ENCODE peak calls at places on chromosomes 4 and X, in four cellular contexts. C, S, R and Y are unnamed samples.

GRCh38 chr4:151227731-151228130 is 49.2 kb upstream of the PRSS48 start:
- DNase-seq in S (no peak), C (no peak), R (no peak), Y (no peak)

GRCh38 chr4:141891260-141892120 is 255.1 kb downstream of the IL15 start:
- DNase-seq in S (no peak), C (no peak), R (no peak), Y (no peak)

GRCh38 chr4:97548943-97549583 is 594.2 kb downstream of the STPG2 start:
- DNase-seq in C (no peak), S (no peak), R (no peak), Y (no peak)

GRCh38 chrX:96081891-96082290 is 602.8 kb upstream of the DIAPH2 start:
- DNase-seq in R (no peak), C (no peak), S (no peak), Y (no peak)

GRCh38 chr4:106210021-106210420 is 106.0 kb downstream of the TBCK start:
- DNase-seq in S (no peak), R (no peak), C (no peak), Y (no peak)

GRCh38 chr4:68110441-68110840 is 19.2 kb downstream of the TMPRSS11F start:
- DNase-seq in S (no peak), C (no peak), R (no peak), Y (no peak)

GRCh38 chr4:154004859-154005520 is 216.1 kb upstream of the SFRP2 start:
- DNase-seq in S (no peak), R (no peak), C (no peak), Y (no peak)

GRCh38 chr4:144174401-144175067 is 34.0 kb upstream of the GYPA start:
- DNase-seq in C (no peak), S (peak; percentile 60), R (peak; percentile 16), Y (peak; percentile 1)

GRCh38 chr4:10958226-10958856 is 273.8 kb upstream of the CLNK start:
- DNase-seq in S (no peak), R (no peak), C (no peak), Y (no peak)

GRCh38 chr4:55706526-55706925 is 70.4 kb upstream of the NMU start:
- DNase-seq in R (no peak), C (no peak), S (no peak), Y (no peak)

GRCh38 chr4:2083826-2084160 is 24.7 kb downstream of the NAT8L start:
- DNase-seq in S (no peak), C (peak; percentile 31), R (no peak), Y (no peak)

GRCh38 chr4:77471821-77472495 is 133.7 kb upstream of the CXCL13 start:
- DNase-seq in R (no peak), C (no peak), S (no peak), Y (no peak)

GRCh38 chr4:77473509-77473908 is 132.1 kb upstream of the CXCL13 start:
- DNase-seq in S (peak; percentile 32), R (no peak), C (no peak), Y (no peak)
- TF ChIP-seq JUND in S (no peak), R (no peak), C (no peak), Y (no peak)

GRCh38 chrX:2360731-2361130 is 140.0 kb downstream of the DHRSX start:
- DNase-seq in S (peak; percentile 62), R (no peak), C (no peak), Y (no peak)
- TF ChIP-seq JUND in S (no peak), R (no peak), C (no peak), Y (no peak)

DNA sequence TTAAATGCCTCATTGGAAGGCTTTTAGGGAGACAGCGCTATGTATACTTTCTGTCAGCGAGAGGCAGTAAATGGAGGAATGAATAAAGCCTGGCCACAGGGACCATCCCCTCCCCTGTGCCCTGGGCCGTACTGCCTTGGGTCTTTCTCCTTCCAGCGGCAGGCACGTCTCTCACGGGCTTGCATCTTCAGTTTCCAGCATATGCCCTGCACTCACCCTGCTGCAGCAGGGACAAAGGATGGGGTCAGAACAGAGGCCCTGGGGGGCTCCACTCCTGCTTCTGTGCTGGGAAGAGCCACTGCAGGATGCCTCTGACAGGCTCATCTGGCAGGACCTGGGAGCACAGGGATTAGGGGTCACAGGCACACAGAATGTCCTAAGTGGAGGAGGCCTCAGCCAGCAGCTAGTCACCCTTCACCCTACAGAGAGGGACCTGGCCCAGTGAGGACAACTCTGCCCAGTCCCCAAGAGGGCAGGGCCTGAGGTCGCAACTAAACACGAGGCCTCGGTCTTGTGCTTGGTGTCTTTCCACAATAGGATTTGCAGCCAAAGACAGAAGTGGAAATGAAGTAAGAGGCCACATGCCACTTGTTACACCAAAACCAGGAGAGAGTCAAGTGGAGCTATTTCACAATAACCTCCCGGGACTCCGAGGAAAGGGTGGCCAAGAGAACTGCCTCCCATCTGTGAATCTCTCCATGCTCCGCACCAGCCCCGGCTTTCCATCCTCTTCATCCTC is 150.8 kb downstream of the AFAP1 start:
- DNase-seq in C (no peak), R (no peak), S (no peak), Y (no peak)
- TF ChIP-seq JUND in C (no peak), R (no peak), S (no peak), Y (no peak)

DNA sequence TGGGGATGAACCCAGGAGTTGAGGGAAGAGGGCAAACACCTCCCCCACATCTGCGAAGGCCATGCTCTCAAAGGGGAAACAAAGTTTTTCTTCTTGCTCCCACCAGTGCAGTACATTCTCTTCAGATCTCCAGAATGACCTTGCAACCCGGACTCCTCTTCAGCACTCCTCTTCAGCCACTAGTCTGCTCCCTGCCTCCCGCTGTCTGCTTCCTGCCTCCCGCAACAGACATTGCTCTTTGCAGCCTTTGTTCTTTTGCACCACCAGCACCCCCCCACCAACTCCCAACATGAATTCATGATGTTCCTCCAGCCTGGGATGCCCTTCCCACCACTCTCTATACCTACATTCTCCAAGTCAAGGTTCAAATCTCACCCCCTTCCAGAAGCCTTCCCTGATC is 32.1 kb downstream of the UTP14A start:
- DNase-seq in S (no peak), C (no peak), R (no peak), Y (no peak)
- TF ChIP-seq JUND in S (no peak), C (no peak), R (no peak), Y (no peak)

GRCh38 chrX:20729421-20729820 is 462.7 kb upstream of the RPS6KA3 start:
- DNase-seq in S (no peak), C (no peak), R (no peak), Y (no peak)
- TF ChIP-seq JUND in S (no peak), C (no peak), R (no peak), Y (no peak)